ENCODE peak calls at places on chromosomes 4 and X, in six cellular contexts. O, U, M, Y, F and E are unnamed samples.

GRCh38 chrX:17559728-17560379 is 177.4 kb upstream of the SCML1 start:
- DNase-seq in O (no peak), U (no peak), M (peak), Y (peak), F (peak), E (peak)

GRCh38 chrX:69361286-69361926 is 142.7 kb upstream of the NALF2 start:
- DNase-seq in O (no peak), U (peak), M (peak), Y (no peak), F (no peak), E (no peak)

GRCh38 chrX:39866229-39866628 is 231.5 kb downstream of the BCOR start:
- DNase-seq in O (no peak), U (no peak), M (no peak), Y (no peak), F (no peak), E (no peak)

GRCh38 chr4:154082760-154083530 is 294.1 kb upstream of the SFRP2 start:
- DNase-seq in O (no peak), U (no peak), M (peak), Y (peak), F (no peak), E (peak)

GRCh38 chr4:86942185-86942666 is 7.4 kb downstream of the AFF1 start:
- DNase-seq in O (no peak), U (no peak), M (no peak), Y (no peak), F (no peak), E (no peak)

GRCh38 chr4:124980276-124980752 is 267.8 kb upstream of the ANKRD50 start:
- DNase-seq in O (no peak), U (peak), M (no peak), Y (no peak), F (no peak), E (no peak)

GRCh38 chr4:173529505-173530325 is at the start of gene HAND2:
- DNase-seq in O (no peak), U (no peak), M (peak), Y (peak), F (no peak), E (peak)

GRCh38 chrX:18664947-18665346 is 7.0 kb downstream of the RS1 start:
- DNase-seq in O (no peak), U (no peak), M (peak), Y (no peak), F (no peak), E (peak)

GRCh38 chr4:180028682-180029081 is 2214.5 kb upstream of the TENM3 start:
- DNase-seq in O (no peak), U (no peak), M (peak), Y (peak), F (no peak), E (no peak)

GRCh38 chr4:26717332-26717731 is 133.4 kb downstream of the TBC1D19 start:
- DNase-seq in O (no peak), U (no peak), M (peak), Y (no peak), F (no peak), E (no peak)

GRCh38 chr4:137312257-137312656 is 220.0 kb downstream of the PCDH18 start:
- DNase-seq in O (no peak), U (no peak), M (no peak), Y (no peak), F (no peak), E (no peak)

GRCh38 chrX:40076750-40077149 is 21.0 kb downstream of the BCOR start:
- DNase-seq in O (no peak), U (no peak), M (no peak), Y (no peak), F (no peak), E (no peak)

GRCh38 chr4:55181606-55182005 is 56.2 kb upstream of the KDR start:
- DNase-seq in O (no peak), U (no peak), M (peak), Y (no peak), F (no peak), E (no peak)

GRCh38 chrX:54920610-54921426 is at the start of gene TRO:
- DNase-seq in O (no peak), U (no peak), M (peak), Y (peak), F (no peak), E (peak)

GRCh38 chr4:102809691-102810090 is 17.7 kb downstream of the UBE2D3 start:
- DNase-seq in O (no peak), U (no peak), M (no peak), Y (no peak), F (no peak), E (no peak)

GRCh38 chrX:115525486-115525885 is 35.5 kb upstream of the PLS3 start:
- DNase-seq in O (no peak), U (no peak), M (no peak), Y (no peak), F (no peak), E (no peak)

GRCh38 chrX:2370436-2370835 is 130.3 kb downstream of the DHRSX start:
- DNase-seq in O (no peak), U (no peak), M (peak), Y (no peak), F (no peak), E (no peak)

DNA sequence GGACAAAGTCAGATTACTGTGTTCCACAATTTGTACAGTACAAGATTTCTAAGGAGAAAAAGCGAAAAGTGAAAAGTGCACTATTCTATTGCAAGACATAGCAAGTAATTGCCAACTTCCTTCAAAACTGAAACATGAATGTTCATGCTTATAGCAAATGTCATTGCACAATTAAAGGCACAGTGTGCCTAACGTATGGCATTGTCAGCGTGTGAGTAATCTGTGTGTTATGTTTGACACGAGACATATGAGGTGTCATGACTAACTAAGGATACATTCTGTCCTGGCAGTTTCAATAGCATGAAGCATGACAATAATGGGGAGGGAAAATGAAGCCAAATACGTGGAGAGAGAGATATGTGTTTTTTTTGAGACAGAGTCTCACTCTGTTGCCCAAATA is 33.6 kb upstream of the TBC1D9 start:
- DNase-seq in O (no peak), U (no peak), M (no peak), Y (no peak), F (no peak), E (no peak)
- H3K4me3 ChIP-seq in O (no peak), U (no peak), M (no peak), Y (no peak), F (no peak), E (no peak)

GRCh38 chr4:100981447-100982204 is 365.7 kb downstream of the PPP3CA start:
- DNase-seq in O (no peak), U (peak), M (peak), Y (no peak), F (no peak), E (no peak)
- H3K4me3 ChIP-seq in O (no peak), U (no peak), M (no peak), Y (no peak), F (no peak), E (no peak)

GRCh38 chrX:148498067-148498466 is 2.4 kb upstream of the AFF2 start:
- DNase-seq in O (no peak), U (no peak), M (no peak), Y (no peak), F (no peak), E (no peak)

GRCh38 chrX:148504412-148504950 is 4.1 kb downstream of the AFF2 start:
- DNase-seq in O (no peak), U (no peak), M (no peak), Y (peak), F (no peak), E (peak)

GRCh38 chrX:148501121-148502066 is 977 bp downstream of the AFF2 start:
- DNase-seq in O (no peak), U (no peak), M (peak), Y (peak), F (no peak), E (peak)

GRCh38 chrX:148500428-148501120 is at the start of gene AFF2:
- DNase-seq in O (peak), U (no peak), M (peak), Y (peak), F (peak), E (peak)

DNA sequence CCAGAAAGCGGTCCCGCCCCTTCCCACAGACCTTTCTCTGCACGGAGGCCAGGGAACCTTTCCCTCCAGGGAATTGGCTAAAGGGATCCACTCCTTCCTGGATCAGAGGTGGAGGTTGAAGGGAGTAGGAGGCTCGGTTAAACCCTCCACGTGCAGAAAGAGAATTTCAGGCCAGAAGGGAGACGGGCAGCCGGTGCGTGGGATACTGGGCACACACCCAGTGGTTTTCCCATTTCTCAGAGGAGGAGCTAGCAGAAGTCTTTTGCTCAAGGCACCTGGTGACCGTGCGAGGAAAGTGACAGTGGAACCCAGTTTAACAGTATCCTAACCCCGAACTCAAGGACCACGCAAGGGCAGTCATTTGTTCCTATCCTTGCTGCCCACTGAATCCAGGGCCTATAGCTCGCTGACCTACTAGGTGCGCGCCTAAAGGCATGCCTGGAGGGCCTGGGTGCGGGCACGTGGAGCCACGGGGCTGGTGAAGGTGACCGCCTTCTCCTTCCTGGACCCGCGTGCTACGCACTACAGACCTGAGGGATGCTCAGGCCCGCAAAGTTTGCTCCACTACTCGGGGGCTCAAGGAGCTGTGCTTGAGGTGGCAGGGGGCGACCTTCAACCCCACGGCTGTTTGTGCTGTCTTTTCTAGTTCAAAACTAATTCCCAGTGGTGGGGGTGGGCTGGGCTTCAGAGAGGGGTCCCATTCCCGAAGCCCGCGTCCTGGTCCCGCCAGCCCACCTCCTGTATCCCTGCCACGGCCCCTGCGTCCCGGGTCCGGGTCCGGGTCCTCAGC is 584 bp upstream of the AFF2 start:
- DNase-seq in O (no peak), U (no peak), M (no peak), Y (no peak), F (no peak), E (no peak)
- H3K4me3 ChIP-seq in O (no peak), U (peak), M (no peak), Y (peak), F (peak), E (peak)

GRCh38 chrX:107273795-107274194 is 67.4 kb downstream of the DNAAF6 start:
- DNase-seq in O (no peak), U (no peak), M (no peak), Y (no peak), F (no peak), E (no peak)

GRCh38 chrX:107272431-107272921 is 66.1 kb downstream of the DNAAF6 start:
- DNase-seq in O (no peak), U (no peak), M (peak), Y (peak), F (no peak), E (peak)
- H3K4me3 ChIP-seq in O (no peak), U (no peak), M (no peak), Y (peak), F (no peak), E (peak)

GRCh38 chr4:17778431-17778830 is 3.0 kb downstream of the FAM184B start:
- DNase-seq in O (no peak), U (no peak), M (no peak), Y (no peak), F (no peak), E (no peak)

GRCh38 chr4:17781831-17782287 is 438 bp upstream of the FAM184B start:
- DNase-seq in O (no peak), U (no peak), M (no peak), Y (peak), F (no peak), E (peak)

GRCh38 chr4:17785858-17786257 is 4.4 kb upstream of the FAM184B start:
- DNase-seq in O (no peak), U (no peak), M (no peak), Y (no peak), F (no peak), E (no peak)

GRCh38 chr4:17781072-17781830 is at the start of gene FAM184B:
- DNase-seq in O (no peak), U (no peak), M (peak), Y (peak), F (no peak), E (peak)

DNA sequence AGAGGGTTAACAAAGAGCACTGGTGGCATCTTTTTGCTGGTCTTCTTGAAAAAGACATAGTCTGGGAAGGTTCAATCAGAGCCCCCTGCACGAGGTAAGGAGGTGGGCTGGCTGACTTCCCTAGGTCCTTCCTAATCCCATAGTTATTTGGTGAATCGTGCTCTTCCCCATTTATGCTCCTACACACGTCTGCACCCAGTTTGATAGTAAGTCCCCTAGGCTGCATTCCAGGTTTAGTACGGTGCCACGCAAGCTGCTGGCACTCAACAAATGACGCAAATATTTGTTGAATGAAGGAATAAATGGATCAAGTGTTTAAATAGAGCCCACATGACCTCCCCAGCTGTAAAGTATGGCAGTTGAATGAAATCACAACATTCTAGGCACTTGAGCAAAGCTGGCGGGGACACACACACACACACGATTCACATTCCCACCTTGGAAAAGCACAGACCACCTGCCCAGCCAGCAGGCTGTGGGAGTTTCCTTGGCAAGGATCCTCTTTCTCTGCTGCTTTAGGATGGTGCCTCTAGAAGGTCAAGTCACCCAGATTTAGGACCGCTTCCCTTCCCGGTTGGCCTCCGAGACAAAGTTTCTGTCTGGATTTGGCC is 855 bp downstream of the FAM184B start:
- DNase-seq in O (no peak), U (peak), M (peak), Y (peak), F (no peak), E (no peak)
- H3K4me3 ChIP-seq in O (no peak), U (peak), M (no peak), Y (peak), F (peak), E (peak)

GRCh38 chr4:104494822-104495559 is at the start of gene CXXC4:
- DNase-seq in O (peak), U (no peak), M (peak), Y (peak), F (peak), E (peak)
- H3K4me3 ChIP-seq in O (peak), U (peak), M (peak), Y (peak), F (peak), E (peak)

GRCh38 chr4:146638801-146639351 is at the start of gene POU4F2:
- DNase-seq in O (no peak), U (no peak), M (peak), Y (peak), F (no peak), E (peak)

GRCh38 chr4:146632770-146633470 is 5.8 kb upstream of the POU4F2 start:
- DNase-seq in O (no peak), U (no peak), M (no peak), Y (no peak), F (no peak), E (no peak)

GRCh38 chr4:146633471-146633800 is 5.3 kb upstream of the POU4F2 start:
- DNase-seq in O (no peak), U (no peak), M (peak), Y (no peak), F (no peak), E (no peak)

GRCh38 chr4:146637853-146638800 is 566 bp upstream of the POU4F2 start:
- DNase-seq in O (no peak), U (no peak), M (no peak), Y (peak), F (no peak), E (peak)

GRCh38 chr4:146634825-146635224 is 3.9 kb upstream of the POU4F2 start:
- DNase-seq in O (no peak), U (no peak), M (no peak), Y (no peak), F (no peak), E (no peak)
- H3K4me3 ChIP-seq in O (no peak), U (no peak), M (no peak), Y (no peak), F (no peak), E (no peak)

DNA sequence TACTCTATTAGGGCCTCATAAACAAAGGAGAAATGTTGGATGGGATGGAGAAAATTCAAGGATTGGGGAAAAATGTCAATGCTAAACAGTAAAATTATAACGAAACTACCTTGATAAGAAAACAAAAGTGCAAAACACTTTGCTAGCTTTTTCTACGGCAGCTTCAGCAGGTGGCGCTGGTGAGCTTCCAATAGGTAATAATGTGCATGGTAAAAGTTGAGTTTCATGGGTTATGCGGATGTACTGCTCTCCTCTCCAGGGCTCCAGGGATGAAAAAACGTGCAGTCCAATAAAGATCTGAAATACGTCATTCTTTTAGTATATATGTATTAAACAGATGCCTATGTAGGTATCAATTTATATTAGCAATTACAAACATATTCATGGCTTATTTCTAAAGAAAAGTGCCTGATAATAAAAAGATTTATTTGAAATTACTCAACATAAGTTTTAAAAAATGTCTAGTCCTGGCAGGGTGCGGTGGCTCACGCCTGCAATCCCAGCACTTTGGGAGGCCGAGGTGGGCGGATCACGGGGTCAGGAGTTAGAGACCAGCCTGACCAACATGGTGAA is 239.6 kb downstream of the GRXCR1 start:
- DNase-seq in O (no peak), U (peak), M (peak), Y (peak), F (peak), E (peak)
- H3K4me3 ChIP-seq in O (no peak), U (no peak), M (no peak), Y (no peak), F (no peak), E (no peak)

GRCh38 chrX:1212532-1212931 is at the start of gene CRLF2:
- DNase-seq in O (no peak), U (no peak), M (no peak), Y (no peak), F (no peak), E (no peak)
- H3K4me3 ChIP-seq in O (no peak), U (no peak), M (no peak), Y (no peak), F (no peak), E (no peak)